ENCODE peak calls at places on chromosome 22, in four cellular contexts. H is endothelial cell of umbilical vein, I is HepG2, J is mucosa of descending colon. O is an unnamed sample.
A peak's percentile ranks its signal among the peaks of the same experiment; 100 is the strongest.

GRCh38 chr22:50705851-50706351 is 32.1 kb upstream of the ACR start:
- DNase-seq in H (no peak), I (no peak), J (no peak), O (no peak)

GRCh38 chr22:21762712-21763581 is 27.4 kb upstream of the YPEL1 start:
- DNase-seq in H (no peak), I (no peak), J (no peak), O (no peak)

GRCh38 chr22:35369996-35370395 is 10.9 kb upstream of the HMOX1 start:
- DNase-seq in H (no peak), I (no peak), J (no peak), O (no peak)

GRCh38 chr22:19638282-19639015 is 75.9 kb upstream of the SEPTIN5 start:
- DNase-seq in H (no peak), I (no peak), J (no peak), O (no peak)

GRCh38 chr22:46803936-46804335 is 41.5 kb downstream of the TBC1D22A start:
- DNase-seq in H (no peak), I (no peak), J (no peak), O (no peak)

GRCh38 chr22:31680764-31681624 is 19.0 kb upstream of the PISD start:
- DNase-seq in H (no peak), I (no peak), J (peak; percentile 53), O (no peak)

GRCh38 chr22:46025225-46025972 is 48.4 kb upstream of the WNT7B start:
- DNase-seq in H (no peak), I (no peak), J (no peak), O (no peak)

GRCh38 chr22:31496735-31497146 is 405 bp downstream of the SFI1 start:
- DNase-seq in H (no peak), I (no peak), J (no peak), O (no peak)

GRCh38 chr22:19143967-19144400 is 467 bp downstream of the ESS2 start:
- DNase-seq in H (no peak), I (no peak), J (no peak), O (no peak)

DNA sequence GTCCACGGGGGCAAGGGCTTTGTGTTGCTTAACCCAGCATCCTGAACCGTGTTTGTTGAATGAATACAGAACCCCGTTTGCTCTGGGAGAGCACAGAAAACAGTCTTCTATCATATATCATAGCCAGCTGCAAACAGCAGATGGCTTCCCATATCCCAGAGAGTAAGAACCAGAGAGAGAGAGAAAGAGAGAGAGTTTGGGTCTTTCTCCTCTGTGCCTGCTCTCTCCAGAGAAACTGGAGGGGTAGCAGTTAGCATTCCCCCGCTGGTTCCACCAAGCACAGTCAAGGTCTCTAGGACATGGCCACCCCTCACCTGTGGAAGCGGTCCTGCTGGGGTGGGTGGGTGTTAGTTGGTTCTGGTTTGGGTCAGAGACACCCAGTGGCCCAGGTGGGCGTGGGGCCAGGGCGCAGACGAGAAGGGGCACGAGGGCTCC is 487 bp upstream of the TIMP3 start:
- DNase-seq in H (no peak), I (no peak), J (no peak), O (no peak)
- TF ChIP-seq CTCF in H (no peak), I (no peak), J (no peak), O (no peak)

GRCh38 chr22:23221351-23221804 is 41.1 kb downstream of the BCR start:
- DNase-seq in H (no peak), I (no peak), J (no peak), O (no peak)

GRCh38 chr22:23218867-23219251 is 38.5 kb downstream of the BCR start:
- DNase-seq in H (peak; percentile 95), I (peak; percentile 59), J (peak; percentile 63), O (no peak)

GRCh38 chr22:23219317-23219716 is 39.0 kb downstream of the BCR start:
- DNase-seq in H (no peak), I (no peak), J (no peak), O (no peak)

GRCh38 chr22:23220485-23221350 is 40.4 kb downstream of the BCR start:
- DNase-seq in H (peak; percentile 68), I (no peak), J (peak; percentile 46), O (no peak)

GRCh38 chr22:23219787-23220484 is 39.6 kb downstream of the BCR start:
- DNase-seq in H (peak; percentile 73), I (no peak), J (no peak), O (peak; percentile 76)
- TF ChIP-seq CTCF in H (no peak), I (no peak), J (no peak), O (no peak)

GRCh38 chr22:49592780-49593501 is 234.7 kb downstream of the BRD1 start:
- DNase-seq in H (peak; percentile 57), I (no peak), J (no peak), O (no peak)

GRCh38 chr22:49589301-49589700 is 238.4 kb downstream of the BRD1 start:
- DNase-seq in H (no peak), I (no peak), J (no peak), O (no peak)

GRCh38 chr22:49590381-49590780 is 237.3 kb downstream of the BRD1 start:
- DNase-seq in H (no peak), I (no peak), J (no peak), O (no peak)

GRCh38 chr22:49589811-49590210 is 237.9 kb downstream of the BRD1 start:
- DNase-seq in H (no peak), I (no peak), J (no peak), O (no peak)

DNA sequence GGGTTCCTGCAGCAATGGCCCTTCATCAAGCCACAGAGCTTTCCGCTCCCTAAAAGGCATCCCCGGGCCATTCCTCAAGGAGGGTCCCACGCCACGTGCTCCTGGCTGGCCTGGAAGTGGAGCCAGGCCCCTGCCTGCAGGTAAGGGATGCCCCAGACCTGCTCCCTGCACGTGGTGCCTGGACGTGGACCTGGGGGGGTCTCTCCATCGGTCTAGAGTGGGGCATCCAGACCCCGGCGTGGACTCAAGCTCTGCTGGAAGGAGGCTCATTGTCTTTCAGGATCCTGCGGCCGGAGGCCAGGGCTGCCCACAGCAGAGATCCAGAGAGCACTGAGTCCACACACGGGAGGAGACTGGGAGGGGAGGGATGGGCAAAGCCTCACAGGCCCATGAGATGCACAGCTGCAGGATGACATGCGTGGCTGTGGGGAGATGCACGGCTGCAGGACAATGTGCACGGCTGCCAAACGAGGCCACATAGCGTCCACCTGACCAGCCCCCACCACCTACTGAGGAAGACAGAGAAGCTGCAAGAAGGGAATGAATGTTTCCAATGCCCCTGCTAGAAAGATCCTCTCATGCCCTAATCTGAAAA is 236.7 kb downstream of the BRD1 start:
- DNase-seq in H (no peak), I (no peak), J (no peak), O (no peak)
- TF ChIP-seq CTCF in H (no peak), I (no peak), J (no peak), O (no peak)

GRCh38 chr22:38260760-38261477 is 11.9 kb downstream of the TMEM184B start:
- DNase-seq in H (no peak), I (peak; percentile 61), J (no peak), O (no peak)
- TF ChIP-seq CTCF in H (no peak), I (peak; percentile 46), J (no peak), O (no peak)

GRCh38 chr22:39543095-39543494 is 10.5 kb upstream of the RPS19BP1 start:
- DNase-seq in H (no peak), I (no peak), J (peak; percentile 29), O (no peak)
- TF ChIP-seq CTCF in H (peak; percentile 68), I (peak; percentile 43), J (no peak), O (no peak)

GRCh38 chr22:48070760-48071159 is 1308.3 kb downstream of the TBC1D22A start:
- DNase-seq in H (no peak), I (no peak), J (no peak), O (no peak)
- TF ChIP-seq CTCF in H (no peak), I (no peak), J (no peak), O (no peak)

O was measured in CD14-positive monocyte.